ENCODE peak calls at places on chromosomes 6 and 20, in eight cellular contexts. P is NB4; S is nephron progenitor cell; Q is fibroblast of pulmonary artery; G is CD8-positive, alpha-beta T cell; C is BE2C; J is RWPE1; N is HCT116. Z is an unnamed sample.

GRCh38 chr6:24571361-24571760 is 74.6 kb downstream of the KIAA0319 start:
- DNase-seq in C (no peak), S (no peak), Q (no peak), P (no peak), N (no peak), G (no peak), J (no peak), Z (no peak)

GRCh38 chr6:13351271-13351670 is 22.9 kb upstream of the TBC1D7 start:
- DNase-seq in S (no peak), G (no peak), N (no peak), C (no peak), P (no peak), Q (no peak), J (no peak), Z (no peak)

GRCh38 chr6:45959534-45960195 is 56.0 kb downstream of the CLIC5 start:
- DNase-seq in N (no peak), G (no peak), S (no peak), P (no peak), J (peak), Q (peak), C (no peak), Z (peak)

GRCh38 chr6:112443118-112443641 is 96.0 kb downstream of the RFPL4B start:
- DNase-seq in N (no peak), S (no peak), C (no peak), Q (no peak), J (no peak), G (no peak), P (no peak), Z (no peak)

GRCh38 chr6:21937466-21937865 is 343.9 kb downstream of the SOX4 start:
- DNase-seq in C (no peak), J (no peak), G (no peak), P (no peak), S (no peak), Q (no peak), N (no peak), Z (no peak)

GRCh38 chr20:53296451-53297153 is 297.0 kb downstream of the ZNF217 start:
- DNase-seq in C (no peak), P (no peak), S (no peak), J (no peak), G (no peak), Q (no peak), N (no peak), Z (no peak)

GRCh38 chr6:106747139-106747538 is 117.8 kb downstream of the QRSL1 start:
- DNase-seq in N (no peak), P (no peak), S (no peak), G (no peak), C (no peak), J (peak), Q (no peak), Z (peak)

GRCh38 chr20:39899881-39900280 is 789.2 kb downstream of the MAFB start:
- DNase-seq in N (no peak), S (no peak), J (no peak), G (no peak), Q (no peak), P (no peak), C (no peak), Z (no peak)

GRCh38 chr6:105251689-105252088 is 71.9 kb upstream of the POPDC3 start:
- DNase-seq in N (no peak), Q (no peak), J (no peak), P (peak), C (no peak), G (no peak), S (no peak), Z (no peak)

GRCh38 chr6:97215157-97215769 is 67.8 kb downstream of the MMS22L start:
- DNase-seq in J (no peak), G (no peak), N (peak), Q (peak), P (peak), S (peak), C (peak), Z (peak)

GRCh38 chr6:127550403-127550802 is 26.6 kb upstream of the C6orf58 start:
- DNase-seq in J (peak), G (no peak), S (no peak), N (no peak), C (no peak), P (no peak), Q (peak), Z (peak)

GRCh38 chr6:169981051-169981450 is 229.6 kb downstream of the ERMARD start:
- DNase-seq in N (no peak), S (no peak), C (no peak), Q (no peak), G (no peak), J (no peak), P (no peak), Z (no peak)

GRCh38 chr6:19472168-19472567 is 365.0 kb upstream of the ID4 start:
- DNase-seq in S (no peak), G (no peak), P (peak), N (peak), Q (peak), C (no peak), J (peak), Z (peak)

GRCh38 chr20:24470031-24470781 is 777 bp downstream of the SYNDIG1 start:
- DNase-seq in Q (no peak), N (no peak), S (peak), G (no peak), C (no peak), P (no peak), J (no peak), Z (no peak)

GRCh38 chr6:107320126-107320525 is 139.2 kb downstream of the PDSS2 start:
- DNase-seq in C (no peak), Q (peak), N (no peak), S (no peak), J (no peak), G (no peak), P (no peak), Z (no peak)

GRCh38 chr6:30325873-30326445 is 768 bp upstream of the TRIM39 start:
- DNase-seq in P (peak), N (peak), Q (no peak), C (peak), J (no peak), S (no peak), G (no peak), Z (no peak)

DNA sequence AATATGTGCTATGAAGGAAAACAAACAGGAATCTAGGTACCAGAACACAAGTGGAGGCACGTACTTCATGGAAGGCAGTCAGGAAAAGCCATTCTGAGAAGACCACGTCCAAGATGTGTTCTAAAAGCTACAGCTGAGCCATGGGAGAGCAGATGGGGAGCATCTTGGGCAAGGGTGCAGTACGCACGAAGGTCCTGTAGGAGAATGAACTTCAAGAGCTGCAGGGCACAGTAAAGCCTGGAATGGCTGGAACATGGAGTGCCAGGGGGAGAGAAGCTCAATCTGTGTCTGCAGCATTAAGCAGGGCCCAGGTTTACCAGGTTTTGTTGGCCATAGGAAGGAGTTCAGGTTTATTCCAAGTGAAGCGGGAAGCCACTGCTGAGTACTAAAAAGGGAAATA is 30.0 kb downstream of the ADTRP start:
- DNase-seq in G (no peak), P (no peak), Q (no peak), J (no peak), N (no peak), C (no peak), S (no peak), Z (no peak)
- TF ChIP-seq CTCF in G (no peak), P (peak), Q (no peak), J (no peak), N (no peak), C (no peak), S (no peak), Z (no peak)

GRCh38 chr6:31700716-31701401 is 2.3 kb downstream of the ABHD16A start:
- DNase-seq in C (no peak), G (no peak), S (no peak), P (no peak), N (no peak), Q (no peak), J (no peak), Z (no peak)

GRCh38 chr6:31702421-31702818 is 704 bp downstream of the ABHD16A start:
- DNase-seq in C (no peak), P (no peak), N (no peak), Q (no peak), S (no peak), J (no peak), G (no peak), Z (peak)

GRCh38 chr6:31706599-31706998 is at the start of gene LY6G6F:
- DNase-seq in C (peak), P (no peak), J (no peak), Q (peak), S (no peak), G (no peak), N (no peak), Z (no peak)

GRCh38 chr6:31701666-31702420 is 1.3 kb downstream of the ABHD16A start:
- DNase-seq in G (no peak), Q (peak), C (peak), S (no peak), J (no peak), P (no peak), N (no peak), Z (no peak)

DNA sequence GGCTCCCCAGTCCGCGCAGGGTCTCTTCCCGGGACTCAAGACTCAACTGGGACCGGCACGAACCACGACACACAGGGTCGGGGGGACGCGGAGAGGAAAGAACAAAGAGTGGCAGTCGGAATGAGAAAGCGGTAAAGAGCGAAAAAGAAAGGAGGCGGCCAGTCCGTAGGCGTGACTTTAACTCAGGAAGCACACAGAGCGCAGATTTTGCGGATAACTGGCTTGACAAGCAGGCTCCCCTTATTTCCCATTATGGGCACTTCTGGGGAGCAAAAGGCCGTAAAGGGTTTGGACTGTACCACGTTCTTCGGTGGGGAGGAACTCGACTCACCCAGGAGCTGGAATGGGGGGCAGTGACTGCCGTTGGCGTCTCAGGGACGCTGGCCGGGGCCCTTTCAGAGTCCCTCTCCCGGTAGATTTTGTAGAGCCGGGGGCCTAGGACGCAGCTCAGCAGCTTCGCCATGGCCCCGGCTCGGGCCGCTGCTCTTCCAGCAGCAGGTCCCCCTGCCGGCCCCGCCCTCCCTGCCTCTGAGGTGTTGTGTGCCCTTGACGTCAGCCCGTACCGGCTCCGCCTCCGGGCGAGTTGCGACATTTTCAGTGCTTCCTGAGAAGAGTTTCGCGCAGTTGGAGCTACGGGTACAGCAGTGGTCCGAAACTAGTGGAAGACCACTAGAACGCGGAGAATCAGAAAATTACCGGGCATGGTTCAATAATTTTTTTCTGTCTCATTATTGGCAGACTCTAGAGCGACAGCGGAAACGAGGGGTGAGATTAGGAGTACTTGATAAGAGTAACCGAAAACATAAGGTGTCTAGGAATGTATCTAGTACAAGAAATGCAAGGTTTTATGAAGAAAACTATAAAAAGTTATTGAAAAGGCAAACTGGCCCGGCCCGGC is at the start of gene ABHD16A:
- DNase-seq in N (peak), C (peak), J (peak), Q (peak), G (peak), P (peak), S (peak), Z (peak)
- TF ChIP-seq CTCF in N (no peak), C (no peak), J (no peak), Q (no peak), G (no peak), P (no peak), S (no peak), Z (no peak)

GRCh38 chr20:4699216-4699615 is 22.5 kb upstream of the PRND start:
- DNase-seq in P (no peak), C (no peak), Q (no peak), G (no peak), S (no peak), N (no peak), J (no peak), Z (no peak)

GRCh38 chr20:4702562-4703280 is 19.0 kb upstream of the PRND start:
- DNase-seq in C (no peak), J (no peak), G (no peak), P (peak), S (no peak), Q (no peak), N (no peak), Z (peak)

GRCh38 chr20:4699957-4700356 is 21.8 kb upstream of the PRND start:
- DNase-seq in Q (no peak), P (no peak), J (no peak), C (no peak), S (no peak), G (no peak), N (no peak), Z (no peak)

GRCh38 chr20:4708036-4708435 is 13.7 kb upstream of the PRND start:
- DNase-seq in P (no peak), S (no peak), C (no peak), G (no peak), Q (no peak), J (no peak), N (no peak), Z (no peak)

GRCh38 chr20:4703281-4703676 is 18.4 kb upstream of the PRND start:
- DNase-seq in N (no peak), S (no peak), G (no peak), J (no peak), Q (no peak), C (no peak), P (no peak), Z (no peak)
- TF ChIP-seq CTCF in N (no peak), S (no peak), G (no peak), J (no peak), Q (no peak), C (no peak), P (no peak), Z (no peak)

DNA sequence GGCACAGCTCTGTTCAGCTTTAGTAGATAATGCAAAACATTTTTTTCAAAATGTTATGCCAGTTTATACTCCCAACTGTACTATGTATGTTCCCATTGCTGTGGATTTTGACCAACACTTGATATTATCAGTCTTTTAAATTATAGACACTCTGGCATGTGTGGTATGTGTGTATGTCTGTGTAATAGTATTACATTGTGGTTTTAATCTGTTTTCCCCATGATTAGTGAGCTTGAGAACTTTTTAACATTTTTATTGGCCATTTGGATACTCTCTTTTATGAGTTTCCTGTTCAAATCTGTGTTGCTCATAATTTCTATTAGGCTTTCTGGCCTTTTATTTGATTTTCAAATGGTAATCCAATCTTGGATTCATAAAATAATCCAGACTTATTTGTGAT is 69.2 kb upstream of the TXNDC5 start:
- DNase-seq in N (no peak), G (no peak), J (no peak), Q (no peak), S (no peak), P (no peak), C (no peak), Z (no peak)
- TF ChIP-seq CTCF in N (no peak), G (no peak), J (no peak), Q (no peak), S (no peak), P (no peak), C (no peak), Z (no peak)